ENCODE peak calls at places on chromosomes 16 and 17, in ten cellular contexts. One of them, this sample, is unnamed.

GRCh38 chr17:45117848-45118646 is 14.3 kb downstream of the PLCD3 start:
- DNase-seq in cardiac muscle cell: no peak
- DNase-seq in WTC11: no peak
- DNase-seq in astrocyte of the hippocampus: no peak
- DNase-seq in EL: no peak
- DNase-seq in OCI-LY7: no peak
- DNase-seq in naive thymus-derived CD4-positive, alpha-beta T cell: no peak
- DNase-seq in LHCN-M2: no peak
- DNase-seq in retina: no peak
- DNase-seq in Panc1: no peak
- DNase-seq in this sample: no peak

GRCh38 chr17:9865585-9865984 is 39.5 kb downstream of the RCVRN start:
- DNase-seq in cardiac muscle cell: peak
- DNase-seq in WTC11: no peak
- DNase-seq in astrocyte of the hippocampus: no peak
- DNase-seq in EL: no peak
- DNase-seq in OCI-LY7: no peak
- DNase-seq in naive thymus-derived CD4-positive, alpha-beta T cell: no peak
- DNase-seq in LHCN-M2: no peak
- DNase-seq in retina: no peak
- DNase-seq in Panc1: no peak
- DNase-seq in this sample: no peak

GRCh38 chr16:78551487-78552085 is 452.1 kb downstream of the WWOX start:
- DNase-seq in cardiac muscle cell: no peak
- DNase-seq in WTC11: peak
- DNase-seq in astrocyte of the hippocampus: no peak
- DNase-seq in EL: no peak
- DNase-seq in OCI-LY7: no peak
- DNase-seq in naive thymus-derived CD4-positive, alpha-beta T cell: no peak
- DNase-seq in LHCN-M2: no peak
- DNase-seq in retina: no peak
- DNase-seq in Panc1: no peak
- DNase-seq in this sample: no peak

GRCh38 chr17:61239261-61239660 is 160.4 kb upstream of the TBX2 start:
- DNase-seq in cardiac muscle cell: no peak
- DNase-seq in WTC11: no peak
- DNase-seq in astrocyte of the hippocampus: no peak
- DNase-seq in EL: no peak
- DNase-seq in OCI-LY7: no peak
- DNase-seq in naive thymus-derived CD4-positive, alpha-beta T cell: no peak
- DNase-seq in LHCN-M2: no peak
- DNase-seq in retina: no peak
- DNase-seq in Panc1: no peak
- DNase-seq in this sample: no peak

GRCh38 chr16:3865241-3865640 is 15.3 kb downstream of the CREBBP start:
- DNase-seq in cardiac muscle cell: no peak
- DNase-seq in WTC11: no peak
- DNase-seq in astrocyte of the hippocampus: no peak
- DNase-seq in EL: no peak
- DNase-seq in OCI-LY7: no peak
- DNase-seq in naive thymus-derived CD4-positive, alpha-beta T cell: no peak
- DNase-seq in LHCN-M2: no peak
- DNase-seq in retina: no peak
- DNase-seq in Panc1: no peak
- DNase-seq in this sample: no peak

GRCh38 chr17:35588196-35588920 is 1.2 kb downstream of the AP2B1 start:
- DNase-seq in cardiac muscle cell: peak
- DNase-seq in WTC11: no peak
- DNase-seq in astrocyte of the hippocampus: peak
- DNase-seq in EL: peak
- DNase-seq in OCI-LY7: no peak
- DNase-seq in naive thymus-derived CD4-positive, alpha-beta T cell: no peak
- DNase-seq in LHCN-M2: peak
- DNase-seq in retina: no peak
- DNase-seq in Panc1: peak
- DNase-seq in this sample: peak

GRCh38 chr17:37706446-37706845 is 38.4 kb downstream of the HNF1B start:
- DNase-seq in cardiac muscle cell: no peak
- DNase-seq in WTC11: no peak
- DNase-seq in astrocyte of the hippocampus: peak
- DNase-seq in EL: no peak
- DNase-seq in OCI-LY7: no peak
- DNase-seq in naive thymus-derived CD4-positive, alpha-beta T cell: no peak
- DNase-seq in LHCN-M2: no peak
- DNase-seq in retina: peak
- DNase-seq in Panc1: no peak
- DNase-seq in this sample: no peak

GRCh38 chr17:61097786-61098185 is 301.9 kb upstream of the TBX2 start:
- DNase-seq in cardiac muscle cell: no peak
- DNase-seq in WTC11: no peak
- DNase-seq in astrocyte of the hippocampus: no peak
- DNase-seq in EL: no peak
- DNase-seq in OCI-LY7: no peak
- DNase-seq in naive thymus-derived CD4-positive, alpha-beta T cell: no peak
- DNase-seq in LHCN-M2: no peak
- DNase-seq in retina: peak
- DNase-seq in Panc1: no peak
- DNase-seq in this sample: no peak

GRCh38 chr16:54287018-54287757 is 601 bp upstream of the IRX3 start:
- DNase-seq in cardiac muscle cell: no peak
- DNase-seq in WTC11: no peak
- DNase-seq in astrocyte of the hippocampus: peak
- DNase-seq in EL: no peak
- DNase-seq in OCI-LY7: no peak
- DNase-seq in naive thymus-derived CD4-positive, alpha-beta T cell: no peak
- DNase-seq in LHCN-M2: no peak
- DNase-seq in retina: peak
- DNase-seq in Panc1: no peak
- DNase-seq in this sample: no peak

GRCh38 chr16:68939921-68940320 is 96.6 kb downstream of the TANGO6 start:
- DNase-seq in cardiac muscle cell: no peak
- DNase-seq in WTC11: no peak
- DNase-seq in astrocyte of the hippocampus: no peak
- DNase-seq in EL: no peak
- DNase-seq in OCI-LY7: no peak
- DNase-seq in naive thymus-derived CD4-positive, alpha-beta T cell: no peak
- DNase-seq in LHCN-M2: no peak
- DNase-seq in retina: no peak
- DNase-seq in Panc1: no peak
- DNase-seq in this sample: no peak

GRCh38 chr17:40019140-40019991 is 4.1 kb downstream of the CSF3 start:
- DNase-seq in cardiac muscle cell: peak
- DNase-seq in WTC11: peak
- DNase-seq in astrocyte of the hippocampus: no peak
- DNase-seq in EL: peak
- DNase-seq in OCI-LY7: no peak
- DNase-seq in naive thymus-derived CD4-positive, alpha-beta T cell: no peak
- DNase-seq in LHCN-M2: peak
- DNase-seq in retina: no peak
- DNase-seq in Panc1: no peak
- DNase-seq in this sample: no peak

GRCh38 chr17:17540278-17540906 is 44.2 kb upstream of the RASD1 start:
- DNase-seq in cardiac muscle cell: no peak
- DNase-seq in WTC11: peak
- DNase-seq in astrocyte of the hippocampus: no peak
- DNase-seq in EL: no peak
- DNase-seq in OCI-LY7: no peak
- DNase-seq in naive thymus-derived CD4-positive, alpha-beta T cell: no peak
- DNase-seq in LHCN-M2: no peak
- DNase-seq in retina: peak
- DNase-seq in Panc1: no peak
- DNase-seq in this sample: no peak

This sample was measured in dermis microvascular lymphatic vessel endothelial cell.